ENCODE peak calls at places on chromosomes 4 and X, in six cellular contexts. D, H, B, N, F and O are unnamed samples.

GRCh38 chr4:74157116-74157742 is 689 bp upstream of the MTHFD2L start:
- DNase-seq in D (no peak), H (peak), B (peak), N (no peak), F (peak), O (peak)

GRCh38 chrX:7330551-7330950 is 182.6 kb upstream of the PUDP start:
- DNase-seq in D (no peak), H (no peak), B (no peak), N (no peak), F (no peak), O (no peak)

GRCh38 chr4:110754726-110755125 is 131.8 kb upstream of the PITX2 start:
- DNase-seq in D (no peak), H (no peak), B (no peak), N (no peak), F (no peak), O (no peak)

GRCh38 chr4:149836546-149836945 is 20.9 kb upstream of the IQCM start:
- DNase-seq in D (no peak), H (no peak), B (no peak), N (no peak), F (no peak), O (no peak)

GRCh38 chr4:118772149-118773081 is 63.5 kb downstream of the SEC24D start:
- DNase-seq in D (peak), H (peak), B (peak), N (no peak), F (peak), O (peak)

GRCh38 chr4:148026022-148026421 is 294.1 kb downstream of the ARHGAP10 start:
- DNase-seq in D (no peak), H (no peak), B (no peak), N (no peak), F (no peak), O (no peak)

GRCh38 chrX:3286196-3286920 is 60.1 kb downstream of the MXRA5 start:
- DNase-seq in D (no peak), H (no peak), B (peak), N (no peak), F (no peak), O (no peak)

GRCh38 chrX:50082741-50083140 is 118.1 kb downstream of the AKAP4 start:
- DNase-seq in D (no peak), H (no peak), B (no peak), N (no peak), F (no peak), O (no peak)

GRCh38 chrX:130330706-130331105 is 9.0 kb upstream of the SLC25A14 start:
- DNase-seq in D (peak), H (peak), B (peak), N (peak), F (peak), O (peak)

GRCh38 chrX:15269618-15270521 is at the start of gene ASB9:
- DNase-seq in D (peak), H (peak), B (peak), N (no peak), F (peak), O (no peak)
- TF ChIP-seq POLR2A in D (no peak), H (no peak), B (no peak), N (no peak), F (no peak), O (no peak)

DNA sequence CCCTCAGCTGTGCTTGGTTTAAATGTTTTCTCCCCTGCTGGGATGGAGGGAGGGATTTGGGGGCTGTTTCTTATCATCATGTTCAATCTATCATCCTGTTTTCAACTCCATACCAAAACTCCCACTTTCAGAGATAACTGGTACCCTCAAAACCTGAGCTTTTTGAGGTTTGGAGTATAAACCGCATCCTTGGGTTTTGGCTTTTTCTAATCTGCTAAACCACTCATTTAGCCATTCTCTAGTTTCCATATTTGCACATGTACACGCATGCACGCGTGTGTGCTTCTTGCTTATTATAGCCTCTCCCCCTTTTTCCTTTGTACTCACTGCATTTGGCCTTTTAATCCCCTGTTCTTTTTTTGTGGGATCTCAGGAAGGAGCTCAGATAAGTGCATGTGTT is 116.7 kb upstream of the TEX13D start:
- DNase-seq in D (no peak), H (no peak), B (no peak), N (no peak), F (no peak), O (no peak)
- TF ChIP-seq MYC in D (no peak), H (no peak), B (no peak), N (no peak), F (no peak), O (no peak)

GRCh38 chr4:1210971-1211370 is 38.0 kb downstream of the CTBP1 start:
- DNase-seq in D (no peak), H (no peak), B (no peak), N (no peak), F (no peak), O (no peak)

GRCh38 chr4:1211371-1211770 is 37.6 kb downstream of the CTBP1 start:
- DNase-seq in D (no peak), H (no peak), B (no peak), N (no peak), F (no peak), O (no peak)

GRCh38 chr4:1213336-1213995 is 35.5 kb downstream of the CTBP1 start:
- DNase-seq in D (no peak), H (no peak), B (no peak), N (no peak), F (no peak), O (no peak)

GRCh38 chr4:1212546-1213335 is 36.2 kb downstream of the CTBP1 start:
- DNase-seq in D (no peak), H (no peak), B (no peak), N (no peak), F (no peak), O (no peak)

GRCh38 chr4:1211951-1212545 is 36.9 kb downstream of the CTBP1 start:
- DNase-seq in D (no peak), H (no peak), B (no peak), N (no peak), F (no peak), O (no peak)
- TF ChIP-seq POLR2A in D (no peak), H (no peak), B (no peak), N (no peak), F (no peak), O (no peak)

DNA sequence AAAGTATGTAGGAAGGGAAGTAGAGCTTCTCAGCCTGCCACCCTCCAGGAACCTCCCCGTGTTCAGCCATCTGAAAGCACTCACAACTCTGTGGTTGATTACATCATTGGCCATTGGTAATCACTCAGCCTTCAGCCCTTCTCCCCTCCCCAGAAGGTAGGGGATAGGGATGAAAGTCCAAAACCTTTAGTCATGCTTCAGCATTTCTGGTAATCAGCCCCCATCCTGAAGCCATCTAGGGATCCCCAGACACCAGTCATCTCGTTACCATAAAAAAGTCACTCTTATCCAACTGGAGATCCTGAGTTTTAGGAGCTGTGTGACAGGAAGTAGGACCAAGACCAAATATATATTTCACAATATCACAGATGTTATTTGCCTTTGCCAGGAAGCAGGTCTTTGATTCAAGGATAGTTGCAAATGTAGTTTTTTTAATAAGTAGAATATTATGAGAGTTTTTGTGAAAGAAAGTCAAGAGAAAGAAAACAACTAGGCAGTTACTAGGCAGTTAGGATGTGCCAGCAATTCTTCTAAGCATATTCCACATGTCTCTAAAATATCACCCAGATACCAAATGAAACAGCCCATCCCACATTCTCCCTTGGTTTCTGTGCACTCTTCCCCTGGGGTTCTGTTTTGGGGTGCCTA is 364.5 kb upstream of the NOCT start:
- DNase-seq in D (no peak), H (peak), B (no peak), N (no peak), F (no peak), O (peak)
- TF ChIP-seq MYC in D (no peak), H (no peak), B (no peak), N (no peak), F (no peak), O (no peak)

GRCh38 chr4:10115271-10115656 is 1.3 kb downstream of the WDR1 start:
- DNase-seq in D (no peak), H (no peak), B (peak), N (no peak), F (peak), O (peak)

GRCh38 chr4:10118355-10119004 is 1.9 kb upstream of the WDR1 start:
- DNase-seq in D (no peak), H (peak), B (no peak), N (peak), F (no peak), O (peak)

GRCh38 chr4:10117424-10118354 is 1.1 kb upstream of the WDR1 start:
- DNase-seq in D (no peak), H (peak), B (peak), N (peak), F (no peak), O (peak)

GRCh38 chr4:10115657-10116624 is 658 bp downstream of the WDR1 start:
- DNase-seq in D (peak), H (peak), B (no peak), N (peak), F (peak), O (peak)

DNA sequence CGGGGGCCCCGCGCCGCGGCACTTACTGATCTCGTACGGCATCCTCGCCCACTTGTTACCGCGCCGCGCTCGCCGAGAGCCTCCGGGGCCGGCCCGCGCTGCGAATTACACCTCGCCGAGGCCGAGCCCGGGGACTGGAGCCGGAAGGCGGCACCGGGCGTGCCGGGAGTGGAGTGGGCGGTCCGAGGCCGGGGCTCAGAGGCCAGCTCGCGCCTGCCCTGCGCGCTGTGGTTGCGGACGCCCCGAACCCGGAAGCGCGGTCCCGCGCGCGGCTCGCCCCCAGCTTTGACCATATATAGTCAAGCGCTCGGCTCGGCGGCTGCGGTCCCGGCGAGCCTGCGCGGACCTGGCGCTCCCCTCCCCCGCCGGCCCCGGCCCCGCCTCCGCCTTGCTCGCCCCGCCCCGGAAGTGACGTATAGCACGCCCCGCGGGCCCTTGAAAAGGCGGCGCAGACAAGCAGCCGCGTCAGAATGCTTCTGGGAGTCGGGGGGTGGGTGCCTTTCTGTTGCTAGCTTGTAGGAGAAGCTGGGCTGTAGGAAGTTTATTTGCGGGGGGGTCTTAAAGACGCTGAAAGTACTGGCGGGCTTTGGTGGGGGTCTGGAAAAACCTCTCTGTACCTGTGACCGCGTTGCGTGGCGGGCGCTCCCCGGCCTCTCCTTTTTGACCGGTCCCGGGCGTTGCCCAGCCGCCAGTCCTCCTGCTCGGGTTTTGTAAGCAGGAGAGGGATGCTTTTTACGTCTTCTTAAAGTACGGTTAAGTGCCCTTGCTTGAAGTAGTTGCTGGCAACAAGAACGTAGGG is at the start of gene WDR1:
- DNase-seq in D (peak), H (peak), B (peak), N (peak), F (peak), O (peak)
- TF ChIP-seq POLR2A in D (peak), H (peak), B (peak), N (peak), F (peak), O (peak)